ENCODE peak calls at places on chromosomes 13 and 19, in four cellular contexts. One of them, this sample, is unnamed.
A peak's percentile ranks its signal among the peaks of the same experiment; 100 is the strongest.

GRCh38 chr19:3785464-3785937 is 680 bp downstream of the MATK start:
- DNase-seq in fibroblast of lung: no peak
- DNase-seq in PC-3: no peak
- DNase-seq in OCI-LY7: no peak
- DNase-seq in this sample: no peak

GRCh38 chr13:105921711-105922110 is 613.8 kb downstream of the EFNB2 start:
- DNase-seq in PC-3: no peak
- DNase-seq in fibroblast of lung: no peak
- DNase-seq in OCI-LY7: no peak
- DNase-seq in this sample: no peak

GRCh38 chr19:54041969-54042606 is 21.6 kb downstream of the VSTM1 start:
- DNase-seq in PC-3: peak; percentile 55
- DNase-seq in OCI-LY7: no peak
- DNase-seq in fibroblast of lung: no peak
- DNase-seq in this sample: peak; percentile 22

GRCh38 chr13:23159205-23159586 is 21.6 kb upstream of the SGCG start:
- DNase-seq in PC-3: peak; percentile 31
- DNase-seq in fibroblast of lung: peak; percentile 12
- DNase-seq in OCI-LY7: no peak
- DNase-seq in this sample: no peak

GRCh38 chr13:103312467-103312866 is 246.2 kb upstream of the SLC10A2 start:
- DNase-seq in fibroblast of lung: no peak
- DNase-seq in PC-3: no peak
- DNase-seq in OCI-LY7: no peak
- DNase-seq in this sample: no peak

GRCh38 chr19:35216026-35216832 is 12.3 kb downstream of the FAM187B start:
- DNase-seq in fibroblast of lung: no peak
- DNase-seq in PC-3: no peak
- DNase-seq in OCI-LY7: peak; percentile 31
- DNase-seq in this sample: no peak

GRCh38 chr13:99133848-99134247 is 66.8 kb upstream of the UBAC2 start:
- DNase-seq in OCI-LY7: no peak
- DNase-seq in fibroblast of lung: no peak
- DNase-seq in PC-3: no peak
- DNase-seq in this sample: no peak

GRCh38 chr13:59787679-59788078 is 376.0 kb downstream of the DIAPH3 start:
- DNase-seq in PC-3: no peak
- DNase-seq in fibroblast of lung: no peak
- DNase-seq in OCI-LY7: no peak
- DNase-seq in this sample: no peak

GRCh38 chr13:99572131-99572530 is 70.9 kb downstream of the TM9SF2 start:
- DNase-seq in PC-3: no peak
- DNase-seq in fibroblast of lung: peak; percentile 35
- DNase-seq in OCI-LY7: no peak
- DNase-seq in this sample: no peak

GRCh38 chr13:73215807-73216206 is 157.0 kb downstream of the KLF5 start:
- DNase-seq in fibroblast of lung: peak; percentile 91
- DNase-seq in PC-3: no peak
- DNase-seq in OCI-LY7: no peak
- DNase-seq in this sample: no peak

GRCh38 chr13:27125357-27126282 is 46.0 kb downstream of the USP12 start:
- DNase-seq in fibroblast of lung: no peak
- DNase-seq in OCI-LY7: no peak
- DNase-seq in PC-3: no peak
- DNase-seq in this sample: no peak

GRCh38 chr13:108463365-108463764 is 166.0 kb upstream of the MYO16 start:
- DNase-seq in PC-3: peak; percentile 61
- DNase-seq in fibroblast of lung: peak; percentile 97
- DNase-seq in OCI-LY7: no peak
- DNase-seq in this sample: no peak

GRCh38 chr13:33260168-33261098 is 25.1 kb downstream of the STARD13 start:
- DNase-seq in fibroblast of lung: no peak
- DNase-seq in PC-3: no peak
- DNase-seq in OCI-LY7: no peak
- DNase-seq in this sample: no peak

GRCh38 chr13:85436029-85436428 is 363.2 kb downstream of the SLITRK6 start:
- DNase-seq in fibroblast of lung: no peak
- DNase-seq in OCI-LY7: no peak
- DNase-seq in PC-3: no peak
- DNase-seq in this sample: no peak

GRCh38 chr19:39112338-39112890 is 13.2 kb upstream of the PAK4 start:
- DNase-seq in OCI-LY7: no peak
- DNase-seq in PC-3: peak; percentile 87
- DNase-seq in fibroblast of lung: peak; percentile 51
- DNase-seq in this sample: peak; percentile 91

GRCh38 chr13:81874681-81875661 is 1534.0 kb upstream of the SPRY2 start:
- DNase-seq in PC-3: peak; percentile 38
- DNase-seq in fibroblast of lung: no peak
- DNase-seq in OCI-LY7: no peak
- DNase-seq in this sample: peak; percentile 16

GRCh38 chr19:12647490-12648071 is 19.0 kb downstream of the MAN2B1 start:
- DNase-seq in OCI-LY7: no peak
- DNase-seq in PC-3: no peak
- DNase-seq in fibroblast of lung: no peak
- DNase-seq in this sample: peak; percentile 13

GRCh38 chr13:81377926-81378325 is 1037.0 kb upstream of the SPRY2 start:
- DNase-seq in OCI-LY7: no peak
- DNase-seq in fibroblast of lung: peak; percentile 0
- DNase-seq in PC-3: peak; percentile 2
- DNase-seq in this sample: no peak

GRCh38 chr13:106610511-106610910 is 42.6 kb upstream of the ARGLU1 start:
- DNase-seq in PC-3: peak; percentile 56
- DNase-seq in OCI-LY7: no peak
- DNase-seq in fibroblast of lung: peak; percentile 61
- DNase-seq in this sample: no peak

GRCh38 chr13:113652404-113653263 is 5.4 kb downstream of the ATP4B start:
- DNase-seq in OCI-LY7: no peak
- DNase-seq in PC-3: no peak
- DNase-seq in fibroblast of lung: no peak
- DNase-seq in this sample: no peak

GRCh38 chr19:43612374-43612773 is 486 bp downstream of the SRRM5 start:
- DNase-seq in OCI-LY7: no peak
- DNase-seq in fibroblast of lung: no peak
- DNase-seq in PC-3: no peak
- DNase-seq in this sample: no peak

GRCh38 chr13:113169277-113170272 is 11.1 kb downstream of the PROZ start:
- DNase-seq in PC-3: no peak
- DNase-seq in OCI-LY7: no peak
- DNase-seq in fibroblast of lung: no peak
- DNase-seq in this sample: no peak

GRCh38 chr13:95002968-95003813 is 290.8 kb upstream of the SOX21 start:
- DNase-seq in OCI-LY7: no peak
- DNase-seq in fibroblast of lung: no peak
- DNase-seq in PC-3: no peak
- DNase-seq in this sample: no peak
- H2AFZ ChIP-seq in OCI-LY7: no peak overlapping the region
- H2AFZ ChIP-seq in fibroblast of lung: no peak overlapping the region
- H2AFZ ChIP-seq in PC-3: peak overlapping the region; percentile 42
- H2AFZ ChIP-seq in this sample: no peak overlapping the region

GRCh38 chr19:14155371-14155770 is 19.0 kb upstream of the ASF1B start:
- DNase-seq in fibroblast of lung: no peak
- DNase-seq in OCI-LY7: no peak
- DNase-seq in PC-3: no peak
- DNase-seq in this sample: no peak
- H2AFZ ChIP-seq in fibroblast of lung: no peak overlapping the region
- H2AFZ ChIP-seq in OCI-LY7: no peak overlapping the region
- H2AFZ ChIP-seq in PC-3: no peak overlapping the region
- H2AFZ ChIP-seq in this sample: no peak overlapping the region

GRCh38 chr13:53136554-53136953 is 107.9 kb downstream of the OLFM4 start:
- DNase-seq in fibroblast of lung: no peak
- DNase-seq in PC-3: no peak
- DNase-seq in OCI-LY7: no peak
- DNase-seq in this sample: no peak

GRCh38 chr13:53137777-53138176 is 109.2 kb downstream of the OLFM4 start:
- DNase-seq in OCI-LY7: no peak
- DNase-seq in PC-3: peak; percentile 4
- DNase-seq in fibroblast of lung: peak; percentile 31
- DNase-seq in this sample: no peak

GRCh38 chr13:53142301-53142700 is 113.7 kb downstream of the OLFM4 start:
- DNase-seq in fibroblast of lung: peak; percentile 23
- DNase-seq in PC-3: no peak
- DNase-seq in OCI-LY7: no peak
- DNase-seq in this sample: no peak

GRCh38 chr13:53141336-53141735 is 112.7 kb downstream of the OLFM4 start:
- DNase-seq in PC-3: no peak
- DNase-seq in OCI-LY7: no peak
- DNase-seq in fibroblast of lung: no peak
- DNase-seq in this sample: no peak

GRCh38 chr13:53138369-53139036 is 109.9 kb downstream of the OLFM4 start:
- DNase-seq in OCI-LY7: no peak
- DNase-seq in PC-3: no peak
- DNase-seq in fibroblast of lung: no peak
- DNase-seq in this sample: no peak
- H2AFZ ChIP-seq in OCI-LY7: no peak overlapping the region
- H2AFZ ChIP-seq in PC-3: no peak overlapping the region
- H2AFZ ChIP-seq in fibroblast of lung: no peak overlapping the region
- H2AFZ ChIP-seq in this sample: no peak overlapping the region

GRCh38 chr13:48930933-48931332 is 44.8 kb upstream of the FNDC3A start:
- DNase-seq in OCI-LY7: no peak
- DNase-seq in PC-3: no peak
- DNase-seq in fibroblast of lung: no peak
- DNase-seq in this sample: no peak

GRCh38 chr13:48923376-48923775 is 52.3 kb upstream of the FNDC3A start:
- DNase-seq in fibroblast of lung: no peak
- DNase-seq in PC-3: no peak
- DNase-seq in OCI-LY7: no peak
- DNase-seq in this sample: no peak

GRCh38 chr13:48928781-48929430 is 46.8 kb upstream of the FNDC3A start:
- DNase-seq in OCI-LY7: no peak
- DNase-seq in PC-3: no peak
- DNase-seq in fibroblast of lung: no peak
- DNase-seq in this sample: no peak
- H2AFZ ChIP-seq in OCI-LY7: no peak overlapping the region
- H2AFZ ChIP-seq in PC-3: no peak overlapping the region
- H2AFZ ChIP-seq in fibroblast of lung: no peak overlapping the region
- H2AFZ ChIP-seq in this sample: no peak overlapping the region

GRCh38 chr13:110915057-110915873 is at the start of gene ANKRD10:
- DNase-seq in fibroblast of lung: peak; percentile 97
- DNase-seq in OCI-LY7: peak; percentile 89
- DNase-seq in PC-3: peak; percentile 94
- DNase-seq in this sample: peak; percentile 100

GRCh38 chr13:110913911-110914292 is 967 bp downstream of the ANKRD10 start:
- DNase-seq in PC-3: no peak
- DNase-seq in OCI-LY7: peak; percentile 4
- DNase-seq in fibroblast of lung: no peak
- DNase-seq in this sample: no peak

GRCh38 chr13:110915874-110916670 is 1.2 kb upstream of the ANKRD10 start:
- DNase-seq in fibroblast of lung: peak; percentile 78
- DNase-seq in OCI-LY7: no peak
- DNase-seq in PC-3: peak; percentile 31
- DNase-seq in this sample: peak; percentile 60

GRCh38 chr13:110914293-110915056 is 394 bp downstream of the ANKRD10 start:
- DNase-seq in PC-3: peak; percentile 54
- DNase-seq in OCI-LY7: peak; percentile 83
- DNase-seq in fibroblast of lung: peak; percentile 78
- DNase-seq in this sample: peak; percentile 57

DNA sequence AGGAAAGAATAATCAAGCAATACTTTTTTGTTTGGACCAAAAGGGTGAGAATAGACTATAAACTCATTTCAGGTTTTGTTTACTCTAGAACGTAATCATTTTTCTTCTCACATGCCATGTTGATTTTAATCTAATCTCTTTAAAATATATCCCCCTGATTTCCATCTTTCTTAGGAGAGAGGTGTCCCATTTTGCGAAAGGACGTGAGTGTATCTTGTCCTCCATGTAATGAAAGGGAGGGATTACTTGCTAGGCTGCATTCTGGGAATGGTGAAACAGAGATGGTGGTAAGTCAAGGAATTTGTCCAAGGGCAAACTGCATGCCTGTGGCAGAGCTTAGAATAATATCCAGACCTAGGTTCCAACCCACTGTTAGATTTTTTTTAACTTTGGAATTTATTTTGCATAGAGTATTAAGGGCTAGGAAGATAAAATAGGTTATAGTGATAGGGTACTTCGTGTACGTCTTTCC is 1.8 kb upstream of the ANKRD10 start:
- DNase-seq in PC-3: no peak
- DNase-seq in OCI-LY7: no peak
- DNase-seq in fibroblast of lung: peak; percentile 92
- DNase-seq in this sample: no peak
- H2AFZ ChIP-seq in PC-3: no peak overlapping the region
- H2AFZ ChIP-seq in OCI-LY7: no peak overlapping the region
- H2AFZ ChIP-seq in fibroblast of lung: no peak overlapping the region
- H2AFZ ChIP-seq in this sample: no peak overlapping the region

GRCh38 chr13:48144413-48145035 is 49.6 kb upstream of the MED4 start:
- DNase-seq in OCI-LY7: peak; percentile 35
- DNase-seq in fibroblast of lung: no peak
- DNase-seq in PC-3: no peak
- DNase-seq in this sample: no peak
- H2AFZ ChIP-seq in OCI-LY7: peak overlapping the region; percentile 54
- H2AFZ ChIP-seq in fibroblast of lung: peak overlapping the region; percentile 58
- H2AFZ ChIP-seq in PC-3: no peak overlapping the region
- H2AFZ ChIP-seq in this sample: no peak overlapping the region

GRCh38 chr19:15128162-15128770 is 21.1 kb downstream of the SYDE1 start:
- DNase-seq in OCI-LY7: no peak
- DNase-seq in fibroblast of lung: no peak
- DNase-seq in PC-3: peak; percentile 75
- DNase-seq in this sample: peak; percentile 50
- H2AFZ ChIP-seq in OCI-LY7: no peak overlapping the region
- H2AFZ ChIP-seq in fibroblast of lung: no peak overlapping the region
- H2AFZ ChIP-seq in PC-3: no peak overlapping the region
- H2AFZ ChIP-seq in this sample: no peak overlapping the region

GRCh38 chr13:90135558-90135957 is 1211.9 kb upstream of the MIR17HG start:
- DNase-seq in OCI-LY7: no peak
- DNase-seq in fibroblast of lung: no peak
- DNase-seq in PC-3: no peak
- DNase-seq in this sample: no peak
- H2AFZ ChIP-seq in OCI-LY7: no peak overlapping the region
- H2AFZ ChIP-seq in fibroblast of lung: no peak overlapping the region
- H2AFZ ChIP-seq in PC-3: no peak overlapping the region
- H2AFZ ChIP-seq in this sample: no peak overlapping the region